ENCODE peak calls at places on chromosomes 13 and 19, in four cellular contexts. I is brain microvascular endothelial cell, A is dorsolateral prefrontal cortex, D is uterus. E is an unnamed sample.

GRCh38 chr13:21901326-21901725 is 230.5 kb downstream of the FGF9 start:
- DNase-seq in D (no peak), I (no peak), A (no peak), E (no peak)

GRCh38 chr19:38265213-38265861 is 964 bp downstream of the SPINT2 start:
- DNase-seq in I (no peak), D (no peak), A (no peak), E (no peak)

GRCh38 chr19:48632692-48633147 is 4.5 kb downstream of the DBP start:
- DNase-seq in A (no peak), D (no peak), I (no peak), E (no peak)

GRCh38 chr19:46880440-46880839 is 19.6 kb downstream of the ARHGAP35 start:
- DNase-seq in D (no peak), I (no peak), A (no peak), E (no peak)

GRCh38 chr19:29308977-29309520 is 96.1 kb upstream of the UQCRFS1 start:
- DNase-seq in D (no peak), A (no peak), I (no peak), E (no peak)

GRCh38 chr19:50702158-50702869 is 17.3 kb downstream of the SHANK1 start:
- DNase-seq in A (no peak), D (no peak), I (no peak), E (no peak)

GRCh38 chr13:93476175-93476574 is 249.6 kb downstream of the GPC6 start:
- DNase-seq in D (no peak), I (peak), A (no peak), E (peak)

GRCh38 chr13:28056970-28057712 is 43.2 kb downstream of the FLT3 start:
- DNase-seq in I (no peak), A (no peak), D (no peak), E (no peak)

GRCh38 chr13:96179309-96179708 is 89.4 kb downstream of the HS6ST3 start:
- DNase-seq in A (no peak), D (no peak), I (no peak), E (no peak)

GRCh38 chr19:1921825-1922224 is 16.6 kb downstream of the ADAT3 start:
- DNase-seq in I (no peak), D (no peak), A (no peak), E (no peak)

GRCh38 chr19:58586131-58586765 is 13.1 kb upstream of the MZF1 start:
- DNase-seq in D (no peak), I (no peak), A (no peak), E (no peak)

GRCh38 chr19:29748996-29749395 is 33.9 kb upstream of the C19orf12 start:
- DNase-seq in A (no peak), I (no peak), D (no peak), E (no peak)

GRCh38 chr13:93140912-93141311 is 85.7 kb upstream of the GPC6 start:
- DNase-seq in D (no peak), A (no peak), I (no peak), E (no peak)

GRCh38 chr19:49718511-49718910 is 27.6 kb downstream of the CPT1C start:
- DNase-seq in I (peak), D (no peak), A (no peak), E (no peak)

GRCh38 chr19:55626350-55626749 is 2.0 kb upstream of the ZNF784 start:
- DNase-seq in A (no peak), I (no peak), D (no peak), E (no peak)

GRCh38 chr19:16645140-16645539 is 14.8 kb downstream of the SMIM7 start:
- DNase-seq in A (peak), D (no peak), I (no peak), E (no peak)

GRCh38 chr13:50390503-50391248 is 375.4 kb downstream of the KCNRG start:
- DNase-seq in I (no peak), D (no peak), A (no peak), E (no peak)

GRCh38 chr13:95679722-95680121 is 2.8 kb downstream of the DNAJC3 start:
- DNase-seq in D (no peak), A (no peak), I (no peak), E (no peak)

GRCh38 chr13:45055902-45056648 is 64.2 kb upstream of the GTF2F2 start:
- DNase-seq in A (peak), D (peak), I (no peak), E (no peak)

GRCh38 chr13:26021956-26022355 is 29.9 kb downstream of the SHISA2 start:
- DNase-seq in D (no peak), A (no peak), I (no peak), E (no peak)

GRCh38 chr13:65725001-65725400 is 1505.1 kb downstream of the PCDH9 start:
- DNase-seq in D (no peak), I (peak), A (no peak), E (no peak)

GRCh38 chr19:3302755-3303154 is 63.6 kb upstream of the NFIC start:
- DNase-seq in A (no peak), I (no peak), D (no peak), E (no peak)

GRCh38 chr19:38632476-38633213 is 13.7 kb downstream of the EIF3K start:
- DNase-seq in A (no peak), I (no peak), D (no peak), E (no peak)

DNA sequence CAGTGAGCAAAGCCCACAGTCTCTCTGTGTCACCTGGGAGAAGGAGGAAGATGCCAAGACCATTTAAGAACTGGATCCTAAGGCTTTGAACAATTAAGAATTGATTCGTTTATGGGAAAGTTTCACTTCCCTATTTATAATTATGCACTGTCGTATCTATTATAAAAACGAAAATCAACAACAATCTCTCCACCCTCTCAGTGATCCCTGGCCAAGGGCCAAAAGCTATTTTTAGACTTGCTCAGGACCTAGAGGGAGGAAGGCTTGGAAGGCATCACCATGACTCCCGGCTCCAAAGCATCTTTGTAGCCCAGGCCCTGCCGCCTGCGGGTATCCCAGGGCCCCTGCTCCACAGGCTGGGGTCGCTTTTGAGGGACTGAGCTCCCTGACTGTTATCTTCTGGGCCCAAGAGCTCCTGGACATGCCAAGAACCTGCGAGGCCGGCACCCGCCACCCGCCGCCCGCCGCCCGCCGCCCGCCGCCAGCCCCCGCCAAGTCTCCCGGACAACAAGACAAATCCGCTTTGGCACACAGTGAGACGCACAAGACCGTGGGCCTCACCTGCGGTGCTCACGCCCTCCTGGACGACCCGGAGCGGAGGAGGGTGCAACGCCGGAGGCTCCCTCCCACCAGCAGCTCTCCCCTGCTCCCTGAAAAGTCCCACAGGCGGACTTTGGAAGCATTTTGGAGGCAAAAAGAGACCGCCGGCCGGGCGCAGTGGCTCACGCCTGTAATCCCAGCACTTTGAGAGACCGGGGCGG is 1.2 kb downstream of the RHPN2 start:
- DNase-seq in A (no peak), I (no peak), D (peak), E (no peak)
- H3K27ac ChIP-seq in A (no peak), I (no peak), D (no peak), E (no peak)

GRCh38 chr19:5934779-5935472 is 20.9 kb downstream of the CAPS start:
- DNase-seq in D (peak), A (no peak), I (peak), E (peak)
- H3K27ac ChIP-seq in D (peak), A (peak), I (no peak), E (peak)

GRCh38 chr19:10888421-10888866 is 17.1 kb downstream of the CARM1 start:
- DNase-seq in I (no peak), D (no peak), A (no peak), E (no peak)
- H3K27ac ChIP-seq in I (no peak), D (no peak), A (no peak), E (no peak)

GRCh38 chr13:97459215-97459772 is 25.3 kb downstream of the RAP2A start:
- DNase-seq in A (no peak), I (no peak), D (no peak), E (no peak)
- H3K27ac ChIP-seq in A (no peak), I (no peak), D (no peak), E (no peak)

GRCh38 chr19:31118926-31119325 is 230.3 kb downstream of the TSHZ3 start:
- DNase-seq in I (no peak), A (no peak), D (no peak), E (no peak)
- H3K27ac ChIP-seq in I (no peak), A (no peak), D (no peak), E (no peak)